ENCODE peak calls at places on chromosomes 6 and 20, in five cellular contexts. K, O, W, N and S are unnamed samples.

GRCh38 chr6:136317023-136317649 is 27.5 kb upstream of the BCLAF1 start:
- DNase-seq in K (peak), W (peak), O (peak), N (peak), S (peak)

GRCh38 chr6:118565317-118565960 is 17.3 kb downstream of the PLN start:
- DNase-seq in K (peak), O (peak), W (peak), N (no peak), S (peak)

GRCh38 chr6:170082067-170082466 is 208.8 kb downstream of the DLL1 start:
- DNase-seq in O (no peak), W (no peak), N (no peak), K (no peak), S (no peak)

GRCh38 chr6:21371676-21372161 is 221.8 kb upstream of the SOX4 start:
- DNase-seq in N (no peak), W (no peak), K (no peak), O (peak), S (no peak)

GRCh38 chr20:9912858-9913434 is 74.1 kb upstream of the PAK5 start:
- DNase-seq in N (no peak), K (no peak), W (peak), O (peak), S (peak)

GRCh38 chr6:119978274-119978889 is 628.8 kb upstream of the MAN1A1 start:
- DNase-seq in W (no peak), N (no peak), K (no peak), O (peak), S (peak)

GRCh38 chr6:9139762-9140161 is 704.4 kb upstream of the SLC35B3 start:
- DNase-seq in O (no peak), K (no peak), N (no peak), W (no peak), S (no peak)

GRCh38 chr20:35174458-35175216 is 2.8 kb downstream of the PROCR start:
- DNase-seq in W (peak), O (peak), N (no peak), K (no peak), S (peak)

GRCh38 chr6:104642871-104643270 is 216.8 kb downstream of the HACE1 start:
- DNase-seq in O (no peak), N (no peak), K (no peak), W (no peak), S (no peak)

GRCh38 chr6:111802720-111803119 is 70.5 kb downstream of the FYN start:
- DNase-seq in O (no peak), N (no peak), W (no peak), K (no peak), S (no peak)

GRCh38 chr20:52190437-52191131 is 995 bp downstream of the ZFP64 start:
- DNase-seq in N (no peak), W (peak), O (peak), K (no peak), S (peak)

GRCh38 chr20:61742097-61742805 is 323.4 kb downstream of the TAF4 start:
- DNase-seq in K (no peak), W (no peak), O (no peak), N (no peak), S (no peak)

GRCh38 chr20:58719971-58720371 is 27.4 kb downstream of the NPEPL1 start:
- DNase-seq in K (no peak), W (no peak), N (no peak), O (no peak), S (no peak)

DNA sequence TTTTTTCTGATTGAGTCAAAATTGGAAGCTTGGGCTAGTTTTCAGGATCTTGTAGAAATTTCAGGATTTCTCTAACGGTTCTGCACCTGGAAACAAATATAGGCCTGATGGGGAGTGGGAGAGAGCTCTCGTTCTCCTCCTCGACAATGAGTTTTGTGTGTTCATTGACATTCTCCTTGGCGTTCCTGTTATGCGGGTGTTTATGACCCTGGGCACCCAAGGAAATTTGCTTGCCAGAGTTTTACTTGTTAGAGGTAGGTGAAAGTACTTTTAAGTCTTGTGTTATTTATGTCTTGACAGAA is 2.2 kb downstream of the ASXL1 start:
- DNase-seq in K (no peak), O (no peak), W (no peak), N (no peak), S (no peak)
- H3K4me3 ChIP-seq in K (peak), O (peak), W (peak), N (no peak), S (no peak)

GRCh38 chr6:30826961-30827342 is 57.4 kb upstream of the DDR1 start:
- DNase-seq in O (peak), W (no peak), N (no peak), K (no peak), S (no peak)
- TF ChIP-seq CREB1 in O (no peak), W (no peak), N (no peak), K (no peak), S (no peak)

GRCh38 chr20:31716351-31716750 is 6.3 kb downstream of the BCL2L1 start:
- DNase-seq in N (no peak), W (no peak), O (no peak), K (no peak), S (no peak)

GRCh38 chr20:31717478-31717946 is 5.2 kb downstream of the BCL2L1 start:
- DNase-seq in W (no peak), O (no peak), N (no peak), K (peak), S (no peak)

GRCh38 chr20:31716818-31717477 is 5.7 kb downstream of the BCL2L1 start:
- DNase-seq in O (no peak), K (no peak), N (no peak), W (peak), S (no peak)

GRCh38 chr20:31713312-31714049 is 9.2 kb downstream of the BCL2L1 start:
- DNase-seq in K (no peak), W (no peak), N (no peak), O (peak), S (peak)

DNA sequence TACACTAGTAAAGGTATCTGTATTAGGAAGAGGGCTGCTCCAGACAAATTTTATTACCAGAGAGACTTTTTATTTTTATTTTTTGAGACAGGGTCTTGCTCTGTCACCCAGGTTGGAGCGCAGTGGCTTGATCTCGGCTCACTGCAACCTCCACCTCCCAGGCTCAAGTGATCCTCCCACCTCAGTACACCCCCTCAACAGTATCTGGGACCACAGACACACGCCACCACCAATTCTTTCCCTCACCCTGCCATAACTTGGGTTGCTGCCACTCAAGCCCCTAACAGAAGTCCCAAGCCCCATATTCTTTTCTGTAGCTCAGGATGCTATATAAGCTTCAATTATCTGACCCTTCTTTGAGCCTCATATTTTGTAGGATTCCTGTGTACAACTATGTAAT is 6.9 kb downstream of the BCL2L1 start:
- DNase-seq in N (no peak), W (no peak), K (no peak), O (no peak), S (no peak)
- H3K4me3 ChIP-seq in N (no peak), W (peak), K (no peak), O (peak), S (no peak)

DNA sequence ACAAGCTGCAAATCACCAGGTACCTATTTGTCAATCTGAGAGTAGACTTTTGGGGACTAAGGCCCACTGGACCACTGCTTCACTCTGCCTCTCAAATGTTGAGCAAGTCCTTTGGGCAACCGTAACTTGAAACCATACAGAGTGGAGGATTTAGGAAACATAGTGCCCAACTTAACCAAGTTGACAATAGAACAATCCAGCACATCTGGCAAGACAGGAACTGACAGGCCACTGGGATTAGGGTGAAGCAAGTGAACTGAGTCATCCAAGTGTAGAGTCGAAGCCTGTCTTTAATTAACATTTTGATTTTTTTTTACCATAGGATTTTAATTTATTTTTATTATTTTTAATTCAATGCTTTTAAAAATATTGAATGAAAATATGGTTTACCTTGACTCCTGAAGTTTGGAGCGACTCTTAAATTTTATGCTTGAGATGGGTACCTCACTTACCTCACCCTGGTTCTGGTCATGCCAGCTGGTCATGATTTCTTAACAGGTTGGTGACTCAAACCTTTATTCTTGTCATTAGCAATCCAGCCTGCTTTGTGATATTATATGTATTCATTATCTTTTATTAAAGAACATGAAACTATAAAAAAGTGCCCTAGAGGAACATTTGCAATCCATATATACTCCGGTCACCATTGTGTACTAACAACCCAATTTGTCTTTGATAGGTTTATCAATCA is 312.1 kb upstream of the DEFB112 start:
- DNase-seq in W (no peak), O (no peak), K (no peak), N (no peak), S (peak)
- TF ChIP-seq CREB1 in W (no peak), O (no peak), K (no peak), N (no peak), S (no peak)

DNA sequence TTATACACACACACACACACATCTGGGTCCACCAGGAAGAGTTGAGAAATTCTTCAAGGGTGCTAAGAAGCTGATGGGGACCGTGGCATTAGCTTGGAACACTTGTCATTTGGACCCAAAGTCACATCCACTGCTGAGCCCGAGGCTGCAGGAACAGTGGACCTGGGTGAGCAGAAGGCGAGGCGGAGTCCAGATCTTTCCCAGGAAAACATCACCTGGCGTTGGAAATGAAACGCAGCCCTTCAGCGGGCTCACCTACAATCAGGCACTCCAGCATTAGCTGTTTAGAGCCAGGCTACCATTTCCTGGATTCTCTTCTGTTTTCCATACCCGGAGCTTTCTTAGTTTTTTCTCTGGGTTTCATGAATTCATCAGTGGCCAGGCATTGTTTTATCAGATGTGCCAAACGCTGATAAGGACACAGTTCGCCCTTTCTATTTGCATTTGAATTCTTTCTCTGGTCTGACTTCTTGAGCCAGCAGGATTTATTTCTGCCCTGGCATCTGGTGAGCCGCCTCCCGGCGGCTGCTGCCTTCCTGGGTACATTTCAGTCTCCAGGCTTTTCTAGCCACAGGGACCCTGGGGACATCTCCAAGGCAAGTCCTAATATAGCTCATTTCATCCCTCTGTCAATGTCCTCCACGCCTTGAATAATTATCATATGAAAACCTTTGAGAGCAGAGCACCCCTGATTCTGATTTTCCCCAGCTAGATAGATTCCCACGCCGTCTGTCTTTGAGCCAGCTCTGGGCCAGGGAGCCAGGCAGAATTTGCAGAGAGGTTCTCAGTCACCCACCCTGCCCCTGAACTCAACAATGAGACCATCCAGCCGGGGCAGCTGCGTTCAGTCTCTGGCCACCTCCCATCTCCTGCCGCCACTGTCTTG is 170.9 kb downstream of the TTLL2 start:
- DNase-seq in O (no peak), N (no peak), K (no peak), W (no peak), S (no peak)
- H3K4me3 ChIP-seq in O (no peak), N (no peak), K (no peak), W (no peak), S (no peak)

GRCh38 chr20:13025181-13025580 is 16.4 kb downstream of the SPTLC3 start:
- DNase-seq in O (no peak), W (no peak), N (no peak), K (no peak), S (no peak)

GRCh38 chr20:13021205-13021970 is 12.6 kb downstream of the SPTLC3 start:
- DNase-seq in O (peak), K (no peak), N (no peak), W (no peak), S (no peak)

GRCh38 chr20:13017883-13018535 is 9.2 kb downstream of the SPTLC3 start:
- DNase-seq in N (no peak), W (no peak), K (no peak), O (no peak), S (no peak)

GRCh38 chr20:13024581-13024980 is 15.8 kb downstream of the SPTLC3 start:
- DNase-seq in N (no peak), W (no peak), O (no peak), K (no peak), S (no peak)

GRCh38 chr20:13022401-13023170 is 13.8 kb downstream of the SPTLC3 start:
- DNase-seq in N (no peak), W (no peak), O (no peak), K (no peak), S (no peak)
- TF ChIP-seq CREB1 in N (no peak), W (no peak), O (no peak), K (no peak), S (no peak)